ENCODE peak calls at places on chromosomes 3 and 15, in six cellular contexts. Q is Peyer's patch, I is vagina, R is H1, X is body of pancreas, N is heart left ventricle. T is an unnamed sample.

GRCh38 chr3:134601539-134602439 is 49.0 kb downstream of the KY start:
- DNase-seq in I (peak; percentile 91), R (peak; percentile 71), N (peak; percentile 43), X (peak; percentile 40), Q (no peak), T (no peak)

GRCh38 chr15:48645558-48646330 is at the start of gene FBN1:
- DNase-seq in R (peak; percentile 77), N (peak; percentile 74), I (no peak), Q (peak; percentile 54), X (peak; percentile 29), T (peak; percentile 32)

GRCh38 chr3:127711021-127711420 is 38.3 kb downstream of the ABTB1 start:
- DNase-seq in N (peak; percentile 7), I (no peak), Q (peak; percentile 24), X (no peak), R (no peak), T (no peak)

GRCh38 chr15:66483131-66483566 is 14.4 kb downstream of the SNAPC5 start:
- DNase-seq in I (no peak), N (peak; percentile 52), R (no peak), Q (no peak), X (peak; percentile 78), T (no peak)

GRCh38 chr3:105807701-105808100 is 61.1 kb downstream of the CBLB start:
- DNase-seq in R (no peak), X (no peak), Q (no peak), N (no peak), I (no peak), T (no peak)

GRCh38 chr15:39360417-39360816 is 220.5 kb upstream of the THBS1 start:
- DNase-seq in Q (no peak), I (no peak), N (no peak), R (no peak), X (no peak), T (no peak)

GRCh38 chr15:62770752-62771151 is 271.8 kb upstream of the TPM1 start:
- DNase-seq in R (no peak), N (no peak), Q (no peak), I (no peak), X (no peak), T (no peak)

GRCh38 chr15:58203537-58203936 is 65.4 kb downstream of the AQP9 start:
- DNase-seq in I (no peak), N (no peak), X (no peak), R (no peak), Q (no peak), T (no peak)

GRCh38 chr15:93485922-93486327 is 396.9 kb upstream of the RGMA start:
- DNase-seq in X (peak; percentile 88), I (no peak), N (peak; percentile 63), Q (no peak), R (no peak), T (no peak)

GRCh38 chr15:72599855-72600464 is 54.5 kb upstream of the GOLGA6B start:
- DNase-seq in I (no peak), N (no peak), X (peak; percentile 42), R (no peak), Q (no peak), T (no peak)

GRCh38 chr15:66617137-66618090 is 51.6 kb upstream of the LCTL start:
- DNase-seq in Q (no peak), I (no peak), N (peak; percentile 88), X (peak; percentile 70), R (no peak), T (peak; percentile 46)

GRCh38 chr3:71018794-71019193 is 564.7 kb downstream of the FOXP1 start:
- DNase-seq in N (no peak), Q (no peak), I (no peak), X (no peak), R (no peak), T (no peak)

GRCh38 chr3:49619649-49620048 is 54.5 kb upstream of the APEH start:
- DNase-seq in N (no peak), R (no peak), X (no peak), I (no peak), Q (no peak), T (no peak)

GRCh38 chr15:40465939-40466338 is 4.8 kb upstream of the CHST14 start:
- DNase-seq in Q (peak; percentile 28), X (no peak), I (no peak), R (no peak), N (peak; percentile 11), T (no peak)

GRCh38 chr3:160756907-160757623 is 1.0 kb downstream of the PPM1L start:
- DNase-seq in R (peak; percentile 70), Q (peak; percentile 50), N (peak; percentile 40), X (peak; percentile 28), I (no peak), T (no peak)

GRCh38 chr15:53611145-53611920 is 148.1 kb downstream of the WDR72 start:
- DNase-seq in Q (no peak), I (no peak), R (no peak), X (no peak), N (no peak), T (no peak)

GRCh38 chr3:54783611-54784010 is 144.2 kb downstream of the LRTM1 start:
- DNase-seq in R (no peak), I (no peak), Q (no peak), N (no peak), X (no peak), T (no peak)

GRCh38 chr3:186097317-186097662 is 11.6 kb downstream of the ETV5 start:
- DNase-seq in R (no peak), X (no peak), I (no peak), N (no peak), Q (no peak), T (no peak)
- TF ChIP-seq POLR2A in R (no peak), X (no peak), I (no peak), N (no peak), Q (no peak), T (no peak)

GRCh38 chr3:11188231-11188630 is 33.9 kb downstream of the HRH1 start:
- DNase-seq in Q (no peak), R (no peak), I (no peak), N (no peak), X (no peak), T (no peak)
- TF ChIP-seq POLR2A in Q (no peak), R (no peak), I (no peak), N (no peak), X (no peak), T (no peak)

DNA sequence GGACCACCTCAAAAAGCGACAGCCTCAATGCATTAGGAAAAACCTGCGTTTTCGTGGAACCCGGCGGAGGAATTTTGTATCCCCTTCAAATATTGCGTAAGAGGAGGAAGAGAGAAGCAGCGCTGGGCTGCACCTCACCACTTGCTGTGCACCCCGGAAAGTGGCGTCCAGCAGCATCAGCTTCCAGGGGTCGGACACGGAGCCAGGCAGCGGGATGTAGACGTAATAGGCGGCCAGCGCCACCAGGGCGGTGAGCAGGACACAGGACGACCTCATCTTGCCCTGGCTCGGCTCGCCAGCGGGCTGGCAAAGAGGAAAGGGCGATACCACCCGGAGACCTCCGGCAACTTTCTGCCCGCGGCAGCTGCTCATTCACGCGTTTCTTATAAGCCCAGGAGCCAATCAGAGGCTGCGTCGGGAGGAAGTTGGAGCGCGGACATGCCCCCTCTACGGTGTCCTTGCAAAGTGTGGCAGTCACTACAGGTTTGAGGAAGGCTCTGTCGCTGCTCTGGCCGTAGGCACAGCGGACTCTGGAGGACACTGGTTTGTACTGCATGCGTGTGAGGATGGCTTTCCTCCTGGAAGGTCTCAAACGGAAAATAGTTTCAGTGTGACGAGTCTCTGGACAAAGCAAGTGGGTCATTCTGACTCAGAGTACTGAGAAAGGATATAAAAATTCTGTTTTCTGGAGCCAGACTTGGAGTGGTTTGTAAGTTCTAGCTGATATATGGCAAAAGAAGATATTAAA is at the start of gene NCEH1:
- DNase-seq in Q (peak; percentile 89), X (peak; percentile 94), I (no peak), N (peak; percentile 94), R (peak; percentile 85), T (peak; percentile 85)
- TF ChIP-seq POLR2A in Q (peak; percentile 93), X (peak; percentile 98), I (no peak), N (peak; percentile 97), R (peak; percentile 86), T (peak; percentile 45)

DNA sequence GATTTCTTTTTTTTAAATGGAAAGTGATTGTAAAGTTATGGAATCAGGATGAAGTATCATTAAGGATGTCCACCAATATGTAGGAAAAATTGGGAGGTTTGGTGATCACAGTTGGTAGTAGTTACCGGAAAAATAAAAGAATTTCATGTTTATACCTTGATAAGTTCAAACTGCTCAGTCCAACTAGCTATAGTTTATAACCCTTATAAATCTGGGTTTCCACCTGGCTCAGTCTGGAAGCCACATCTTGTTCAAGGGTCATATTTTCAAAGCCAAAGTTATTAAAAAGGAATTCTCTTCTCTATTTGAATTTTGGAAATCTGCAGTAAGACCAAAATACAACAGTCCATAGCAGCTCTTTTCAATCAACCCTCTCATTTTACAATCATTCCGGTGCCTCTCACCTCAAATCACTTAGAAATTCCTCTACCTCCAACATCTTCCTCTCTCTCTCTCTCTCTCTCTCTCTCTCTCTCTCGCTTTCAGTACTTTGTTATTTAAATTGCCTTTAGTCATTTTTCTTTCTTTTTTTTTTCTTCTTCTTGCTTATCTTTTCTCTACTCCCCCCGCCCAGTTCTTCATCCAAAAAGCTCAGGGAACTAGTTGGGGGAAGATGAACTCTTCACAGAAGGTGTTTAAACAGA is 186.2 kb upstream of the TBC1D5 start:
- DNase-seq in N (no peak), Q (no peak), X (no peak), R (no peak), I (no peak), T (no peak)
- TF ChIP-seq POLR2A in N (no peak), Q (no peak), X (no peak), R (no peak), I (no peak), T (no peak)

DNA sequence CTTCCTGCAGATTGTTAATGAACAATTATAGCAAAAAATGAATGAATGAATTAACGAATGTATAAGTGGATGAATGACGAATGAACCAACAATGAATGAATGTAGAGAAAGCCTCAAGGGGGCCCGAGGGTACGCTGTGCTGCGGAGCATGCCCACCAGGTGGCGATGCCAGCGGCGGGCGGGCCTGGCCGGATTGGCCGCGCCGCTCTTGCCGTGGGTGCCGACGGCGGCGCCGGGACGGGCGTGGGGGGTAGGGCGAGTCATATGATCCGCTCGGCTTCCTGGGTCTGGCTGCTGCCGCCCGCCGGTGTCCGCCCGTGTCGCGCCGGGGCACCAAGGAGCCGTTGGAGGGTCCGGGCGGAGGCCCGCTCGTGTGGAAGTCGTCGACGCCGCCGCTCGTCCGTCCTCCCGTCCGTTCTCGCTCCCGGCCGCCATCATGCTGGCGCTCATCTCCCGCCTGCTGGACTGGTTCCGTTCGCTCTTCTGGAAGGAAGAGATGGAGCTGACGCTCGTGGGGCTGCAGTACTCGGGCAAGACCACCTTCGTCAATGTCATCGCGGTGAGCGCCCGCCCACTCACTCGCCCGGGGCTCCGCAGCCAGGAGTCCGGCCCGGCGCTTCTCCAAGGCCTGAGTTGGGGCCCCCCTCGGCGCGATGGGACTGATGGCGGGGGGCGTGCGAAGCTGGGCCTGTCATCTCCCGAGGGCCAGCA is at the start of gene ARL8B:
- DNase-seq in X (peak; percentile 91), I (no peak), R (peak; percentile 94), N (peak; percentile 92), Q (peak; percentile 94), T (peak; percentile 80)
- TF ChIP-seq POLR2A in X (peak; percentile 88), I (no peak), R (peak; percentile 87), N (peak; percentile 57), Q (peak; percentile 71), T (peak; percentile 53)